ENCODE peak calls at places on chromosome 12, in six cellular contexts. A, I, B, M, Q and N are unnamed samples.

GRCh38 chr12:124721501-124722154 is 142.0 kb downstream of the SCARB1 start:
- DNase-seq in I (no peak), A (no peak), M (no peak), B (no peak), Q (no peak), N (no peak)

GRCh38 chr12:128637616-128638606 is 185.8 kb downstream of the SLC15A4 start:
- DNase-seq in B (no peak), Q (no peak), I (no peak), A (no peak), M (no peak), N (no peak)

GRCh38 chr12:40015360-40015759 is 90.5 kb downstream of the SLC2A13 start:
- DNase-seq in I (no peak), M (no peak), A (no peak), B (no peak), Q (no peak), N (no peak)

GRCh38 chr12:108425238-108425795 is 86.2 kb upstream of the CMKLR1 start:
- DNase-seq in Q (no peak), B (no peak), A (no peak), I (no peak), M (no peak), N (no peak)

GRCh38 chr12:82058197-82058596 is 299.0 kb upstream of the PPFIA2 start:
- DNase-seq in A (no peak), Q (no peak), B (no peak), M (no peak), I (no peak), N (no peak)

GRCh38 chr12:22318122-22318737 is 16.3 kb downstream of the ST8SIA1 start:
- DNase-seq in Q (no peak), A (no peak), M (no peak), I (no peak), B (no peak), N (no peak)

GRCh38 chr12:124837249-124837897 is 26.3 kb downstream of the SCARB1 start:
- DNase-seq in M (no peak), Q (no peak), I (no peak), B (no peak), A (no peak), N (no peak)

GRCh38 chr12:59075141-59075540 is 154.8 kb upstream of the LRIG3 start:
- DNase-seq in B (no peak), I (no peak), Q (no peak), M (no peak), A (no peak), N (no peak)

GRCh38 chr12:52924764-52925716 is 20.2 kb upstream of the KRT8 start:
- DNase-seq in M (no peak), Q (no peak), A (no peak), B (no peak), I (no peak), N (no peak)

GRCh38 chr12:115049617-115050016 is 365.6 kb upstream of the TBX3 start:
- DNase-seq in Q (no peak), I (no peak), M (no peak), B (no peak), A (no peak), N (no peak)

GRCh38 chr12:52419656-52420055 is 13.5 kb upstream of the KRT82 start:
- DNase-seq in I (no peak), M (no peak), Q (no peak), A (no peak), B (no peak), N (no peak)

GRCh38 chr12:79296871-79297270 is 393.9 kb downstream of the PAWR start:
- DNase-seq in I (no peak), M (no peak), B (no peak), A (no peak), Q (no peak), N (no peak)

GRCh38 chr12:77847665-77848431 is 17.2 kb downstream of the NAV3 start:
- DNase-seq in A (no peak), Q (no peak), M (no peak), I (no peak), B (no peak), N (no peak)

GRCh38 chr12:109279525-109279924 is 29.6 kb downstream of the FOXN4 start:
- DNase-seq in A (no peak), B (no peak), M (no peak), I (no peak), Q (no peak), N (no peak)

GRCh38 chr12:27821259-27821973 is 41.4 kb upstream of the MANSC4 start:
- DNase-seq in A (no peak), Q (no peak), B (peak; percentile 41), I (no peak), M (peak; percentile 28), N (no peak)

GRCh38 chr12:106192659-106193403 is 54.1 kb upstream of the NUAK1 start:
- DNase-seq in M (peak; percentile 45), I (no peak), Q (no peak), B (no peak), A (no peak), N (no peak)

GRCh38 chr12:11752403-11753150 is 103.1 kb downstream of the ETV6 start:
- DNase-seq in Q (no peak), I (no peak), A (no peak), M (no peak), B (no peak), N (no peak)

GRCh38 chr12:76024102-76024781 is 7.3 kb downstream of the PHLDA1 start:
- DNase-seq in B (no peak), A (no peak), Q (no peak), I (no peak), M (no peak), N (no peak)

GRCh38 chr12:10529603-10530002 is 23.9 kb downstream of the EIF2S3B start:
- DNase-seq in M (no peak), A (no peak), Q (no peak), B (no peak), I (no peak), N (no peak)

GRCh38 chr12:89883630-89884364 is 175.2 kb upstream of the ATP2B1 start:
- DNase-seq in I (no peak), A (no peak), M (no peak), Q (no peak), B (no peak), N (no peak)

GRCh38 chr12:55724940-55725309 is 3.9 kb downstream of the CD63 start:
- DNase-seq in M (peak; percentile 25), I (no peak), A (no peak), B (no peak), Q (no peak), N (no peak)

GRCh38 chr12:88445715-88446393 is 134.4 kb downstream of the KITLG start:
- DNase-seq in Q (no peak), B (no peak), I (no peak), A (no peak), M (no peak), N (no peak)

GRCh38 chr12:55983229-55983849 is 9.5 kb downstream of the RAB5B start:
- DNase-seq in I (no peak), B (no peak), M (no peak), A (no peak), Q (no peak), N (no peak)

GRCh38 chr12:97047361-97047760 is 140.3 kb downstream of the NEDD1 start:
- DNase-seq in I (no peak), B (no peak), A (no peak), Q (no peak), M (no peak), N (no peak)

GRCh38 chr12:108890208-108890607 is 10.3 kb downstream of the DAO start:
- DNase-seq in A (no peak), M (no peak), Q (no peak), B (no peak), I (no peak), N (no peak)

GRCh38 chr12:121810234-121810817 is 6.5 kb downstream of the SETD1B start:
- DNase-seq in Q (no peak), B (peak; percentile 52), I (no peak), A (no peak), M (peak; percentile 26), N (no peak)

GRCh38 chr12:121809712-121810116 is 5.9 kb downstream of the SETD1B start:
- DNase-seq in Q (no peak), I (peak; percentile 49), B (no peak), A (no peak), M (peak; percentile 24), N (no peak)

GRCh38 chr12:121806556-121807308 is 2.9 kb downstream of the SETD1B start:
- DNase-seq in A (no peak), B (peak; percentile 62), M (peak; percentile 19), Q (no peak), I (no peak), N (peak; percentile 52)

GRCh38 chr12:121807656-121808347 is 4.0 kb downstream of the SETD1B start:
- DNase-seq in A (no peak), B (no peak), M (no peak), Q (no peak), I (no peak), N (no peak)

DNA sequence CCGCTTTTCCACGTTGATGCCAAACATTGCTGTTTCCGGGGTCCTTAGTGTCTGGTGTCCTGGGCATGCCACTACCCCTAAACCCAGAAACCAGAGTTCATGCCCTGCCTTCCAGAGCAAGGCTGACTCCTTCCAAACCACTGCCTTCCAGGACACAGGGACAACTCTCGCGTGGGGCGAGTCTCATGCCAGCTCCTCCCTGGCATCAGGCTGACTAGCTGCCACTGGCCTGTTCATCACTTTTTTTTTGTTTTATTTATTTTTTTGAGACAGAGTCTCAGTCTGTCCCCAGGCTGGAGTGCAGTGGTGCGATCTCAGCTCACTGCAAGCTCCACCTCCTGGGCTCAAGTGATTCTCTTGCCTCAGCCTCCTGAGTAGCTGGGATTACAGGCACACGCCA is 4.8 kb downstream of the SETD1B start:
- DNase-seq in M (no peak), A (no peak), Q (no peak), B (peak; percentile 36), I (no peak), N (no peak)
- H3K27ac ChIP-seq in M (no peak overlapping the region), A (no peak overlapping the region), Q (no peak overlapping the region), B (no peak overlapping the region), I (no peak overlapping the region), N (no peak overlapping the region)

GRCh38 chr12:42741771-42742510 is 152.4 kb upstream of the PRICKLE1 start:
- DNase-seq in A (no peak), I (no peak), B (no peak), M (no peak), Q (no peak), N (no peak)
- H3K27ac ChIP-seq in A (no peak overlapping the region), I (no peak overlapping the region), B (no peak overlapping the region), M (no peak overlapping the region), Q (no peak overlapping the region), N (no peak overlapping the region)

DNA sequence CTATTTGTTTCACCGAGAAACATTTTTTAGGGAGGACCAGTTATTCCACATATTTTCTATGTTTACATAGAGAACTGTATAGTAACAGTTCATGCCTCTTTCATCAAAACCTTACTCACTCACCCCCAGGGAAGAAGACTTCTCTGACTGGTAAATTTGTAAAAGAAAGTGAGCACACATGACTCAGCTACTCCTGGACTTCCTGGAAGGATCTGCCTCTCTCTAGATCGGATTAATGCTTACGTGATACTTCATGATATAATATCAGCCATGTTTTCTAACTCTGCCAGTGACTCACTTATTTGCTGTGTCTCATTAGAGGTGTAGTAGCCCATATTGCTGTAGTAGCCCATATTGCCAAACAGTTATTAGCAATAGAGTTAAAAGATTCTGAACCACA is 494.3 kb upstream of the ATXN7L3B start:
- DNase-seq in I (no peak), A (no peak), M (no peak), Q (no peak), B (no peak), N (no peak)
- H3K27ac ChIP-seq in I (no peak overlapping the region), A (no peak overlapping the region), M (no peak overlapping the region), Q (no peak overlapping the region), B (no peak overlapping the region), N (no peak overlapping the region)

DNA sequence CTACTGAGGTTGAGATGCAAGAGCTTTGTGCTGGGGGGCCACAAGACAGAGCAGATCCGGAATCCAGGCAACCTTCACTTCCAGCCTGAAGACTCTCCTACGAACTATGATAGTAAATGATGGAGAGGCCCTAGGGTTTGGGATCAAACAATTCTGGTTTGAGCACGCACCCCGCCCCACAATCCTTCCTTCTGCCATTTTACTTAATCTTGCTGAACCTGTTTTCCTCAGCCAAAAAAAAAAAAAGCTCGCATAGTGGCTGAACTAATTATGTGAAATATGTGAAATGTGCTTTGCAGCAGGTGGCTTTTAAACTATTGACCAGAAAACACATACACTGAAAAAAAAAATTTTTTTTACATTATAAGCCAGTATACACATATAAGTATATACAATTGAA is 677 bp upstream of the ITFG2 start:
- DNase-seq in M (no peak), A (no peak), B (no peak), I (no peak), Q (no peak), N (no peak)
- H3K27ac ChIP-seq in M (peak overlapping the region; percentile 89), A (peak overlapping the region; percentile 91), B (no peak overlapping the region), I (peak overlapping the region; percentile 93), Q (no peak overlapping the region), N (no peak overlapping the region)